ENCODE peak calls at places on chromosomes 5 and 9, in four cellular contexts. One of them, this sample, is unnamed.

GRCh38 chr9:120856700-120857099 is 14.0 kb upstream of the PSMD5 start:
- DNase-seq in PC-3: no peak
- DNase-seq in IMR-90: no peak
- DNase-seq in transverse colon: peak
- DNase-seq in this sample: no peak

GRCh38 chr5:132592521-132592920 is 35.7 kb downstream of the RAD50 start:
- DNase-seq in transverse colon: no peak
- DNase-seq in IMR-90: peak
- DNase-seq in PC-3: no peak
- DNase-seq in this sample: no peak

GRCh38 chr5:116237917-116238502 is 153.2 kb downstream of the COMMD10 start:
- DNase-seq in IMR-90: no peak
- DNase-seq in transverse colon: no peak
- DNase-seq in PC-3: peak
- DNase-seq in this sample: peak

GRCh38 chr5:133251296-133252132 is 199.7 kb downstream of the HSPA4 start:
- DNase-seq in IMR-90: no peak
- DNase-seq in PC-3: peak
- DNase-seq in transverse colon: no peak
- DNase-seq in this sample: no peak

GRCh38 chr9:12785941-12786340 is 11.1 kb downstream of the LURAP1L start:
- DNase-seq in PC-3: no peak
- DNase-seq in IMR-90: no peak
- DNase-seq in transverse colon: no peak
- DNase-seq in this sample: no peak

GRCh38 chr5:51027276-51027675 is 356.0 kb upstream of the ISL1 start:
- DNase-seq in transverse colon: no peak
- DNase-seq in PC-3: no peak
- DNase-seq in IMR-90: no peak
- DNase-seq in this sample: no peak

GRCh38 chr5:170701321-170701720 is 82.2 kb upstream of the GABRP start:
- DNase-seq in PC-3: no peak
- DNase-seq in transverse colon: no peak
- DNase-seq in IMR-90: no peak
- DNase-seq in this sample: no peak

GRCh38 chr5:43255704-43256103 is 57.5 kb downstream of the HMGCS1 start:
- DNase-seq in PC-3: no peak
- DNase-seq in transverse colon: no peak
- DNase-seq in IMR-90: no peak
- DNase-seq in this sample: no peak

GRCh38 chr5:163727028-163727427 is 221.6 kb downstream of the MAT2B start:
- DNase-seq in PC-3: no peak
- DNase-seq in transverse colon: peak
- DNase-seq in IMR-90: no peak
- DNase-seq in this sample: no peak

GRCh38 chr5:171897231-171897630 is 109.2 kb downstream of the FBXW11 start:
- DNase-seq in PC-3: no peak
- DNase-seq in transverse colon: no peak
- DNase-seq in IMR-90: no peak
- DNase-seq in this sample: no peak

GRCh38 chr5:143177263-143177994 is 226.1 kb downstream of the NR3C1 start:
- DNase-seq in PC-3: peak
- DNase-seq in transverse colon: no peak
- DNase-seq in IMR-90: peak
- DNase-seq in this sample: peak

GRCh38 chr5:86074297-86074696 is 543.4 kb upstream of the COX7C start:
- DNase-seq in PC-3: no peak
- DNase-seq in IMR-90: no peak
- DNase-seq in transverse colon: no peak
- DNase-seq in this sample: no peak

GRCh38 chr9:134830926-134831720 is 49.5 kb upstream of the FCN2 start:
- DNase-seq in PC-3: no peak
- DNase-seq in transverse colon: no peak
- DNase-seq in IMR-90: no peak
- DNase-seq in this sample: no peak

GRCh38 chr9:71308454-71308853 is 187.0 kb upstream of the TRPM3 start:
- DNase-seq in IMR-90: no peak
- DNase-seq in transverse colon: no peak
- DNase-seq in PC-3: no peak
- DNase-seq in this sample: no peak

GRCh38 chr9:112784020-112784788 is 33.6 kb downstream of the SNX30 start:
- DNase-seq in PC-3: no peak
- DNase-seq in transverse colon: no peak
- DNase-seq in IMR-90: peak
- DNase-seq in this sample: peak

GRCh38 chr9:101451498-101451897 is 15.9 kb upstream of the ALDOB start:
- DNase-seq in IMR-90: no peak
- DNase-seq in transverse colon: no peak
- DNase-seq in PC-3: no peak
- DNase-seq in this sample: no peak

GRCh38 chr9:21455320-21455719 is 15.1 kb downstream of the IFNA1 start:
- DNase-seq in PC-3: peak
- DNase-seq in IMR-90: peak
- DNase-seq in transverse colon: peak
- DNase-seq in this sample: peak

GRCh38 chr9:135797507-135798302 is 95.7 kb downstream of the KCNT1 start:
- DNase-seq in IMR-90: peak
- DNase-seq in PC-3: peak
- DNase-seq in transverse colon: no peak
- DNase-seq in this sample: peak

GRCh38 chr5:36272136-36272665 is 29.5 kb downstream of the RANBP3L start:
- DNase-seq in transverse colon: no peak
- DNase-seq in IMR-90: no peak
- DNase-seq in PC-3: no peak
- DNase-seq in this sample: peak

GRCh38 chr9:137057545-137057944 is 3.7 kb upstream of the ENTPD2 start:
- DNase-seq in transverse colon: no peak
- DNase-seq in PC-3: no peak
- DNase-seq in IMR-90: no peak
- DNase-seq in this sample: no peak

GRCh38 chr5:129172561-129172960 is 78.0 kb downstream of the ISOC1 start:
- DNase-seq in transverse colon: no peak
- DNase-seq in IMR-90: no peak
- DNase-seq in PC-3: peak
- DNase-seq in this sample: peak

GRCh38 chr5:26329562-26330189 is 708.7 kb downstream of the CDH9 start:
- DNase-seq in IMR-90: no peak
- DNase-seq in PC-3: peak
- DNase-seq in transverse colon: no peak
- DNase-seq in this sample: no peak

GRCh38 chr9:119272500-119273211 is 96.6 kb downstream of the BRINP1 start:
- DNase-seq in transverse colon: no peak
- DNase-seq in IMR-90: no peak
- DNase-seq in PC-3: no peak
- DNase-seq in this sample: no peak

GRCh38 chr5:132495063-132495671 is 4.6 kb upstream of the IRF1 start:
- DNase-seq in PC-3: no peak
- DNase-seq in IMR-90: no peak
- DNase-seq in transverse colon: peak
- DNase-seq in this sample: no peak

GRCh38 chr5:97778451-97778850 is 595.4 kb upstream of the RIOK2 start:
- DNase-seq in transverse colon: no peak
- DNase-seq in PC-3: no peak
- DNase-seq in IMR-90: peak
- DNase-seq in this sample: no peak

GRCh38 chr9:136799854-136800657 is 3.9 kb downstream of the CCDC183 start:
- DNase-seq in IMR-90: peak
- DNase-seq in PC-3: peak
- DNase-seq in transverse colon: peak
- DNase-seq in this sample: peak

GRCh38 chr9:92963831-92964606 is 16.7 kb downstream of the FGD3 start:
- DNase-seq in IMR-90: no peak
- DNase-seq in transverse colon: peak
- DNase-seq in PC-3: no peak
- DNase-seq in this sample: no peak

GRCh38 chr9:133075925-133076324 is 14.1 kb downstream of the CEL start:
- DNase-seq in transverse colon: no peak
- DNase-seq in PC-3: peak
- DNase-seq in IMR-90: peak
- DNase-seq in this sample: peak

GRCh38 chr9:14314929-14315753 is 1.2 kb upstream of the NFIB start:
- DNase-seq in IMR-90: peak
- DNase-seq in transverse colon: peak
- DNase-seq in PC-3: peak
- DNase-seq in this sample: peak

GRCh38 chr9:71690058-71690691 is 78.1 kb downstream of the CEMIP2 start:
- DNase-seq in transverse colon: no peak
- DNase-seq in PC-3: no peak
- DNase-seq in IMR-90: peak
- DNase-seq in this sample: peak

GRCh38 chr5:103542441-103542840 is 20.1 kb downstream of the NUDT12 start:
- DNase-seq in IMR-90: no peak
- DNase-seq in PC-3: peak
- DNase-seq in transverse colon: no peak
- DNase-seq in this sample: no peak

GRCh38 chr5:159106193-159106568 is 6.5 kb upstream of the EBF1 start:
- DNase-seq in transverse colon: no peak
- DNase-seq in PC-3: no peak
- DNase-seq in IMR-90: no peak
- DNase-seq in this sample: no peak
- H3K4me3 ChIP-seq in transverse colon: peak
- H3K4me3 ChIP-seq in PC-3: peak
- H3K4me3 ChIP-seq in IMR-90: no peak
- H3K4me3 ChIP-seq in this sample: no peak

DNA sequence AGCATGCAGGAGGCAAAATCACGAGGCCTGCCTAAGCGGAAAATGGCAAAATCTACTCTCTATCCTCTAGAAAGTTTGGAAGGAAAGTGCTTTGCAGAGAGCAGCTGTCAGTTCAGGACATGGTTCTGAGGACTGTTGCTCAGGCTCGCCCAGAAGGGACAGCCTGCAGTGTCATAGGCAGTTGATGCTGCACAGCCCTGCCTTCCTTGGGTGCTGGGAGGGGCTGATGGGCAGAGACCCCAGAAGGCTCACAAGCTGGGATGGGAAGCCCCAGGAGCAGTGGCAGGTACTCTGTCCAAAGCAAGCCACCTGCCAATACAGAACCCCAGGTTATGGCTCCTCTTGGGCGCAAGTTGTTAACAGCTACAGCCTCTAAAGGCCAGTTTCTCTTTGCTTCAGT is 57.3 kb downstream of the MACROH2A1 start:
- DNase-seq in IMR-90: no peak
- DNase-seq in PC-3: no peak
- DNase-seq in transverse colon: no peak
- DNase-seq in this sample: no peak
- TF ChIP-seq CTCF in IMR-90: no peak
- TF ChIP-seq CTCF in PC-3: no peak
- TF ChIP-seq CTCF in transverse colon: no peak
- TF ChIP-seq CTCF in this sample: no peak

GRCh38 chr9:79257215-79257614 is 314.6 kb upstream of the TLE4 start:
- DNase-seq in PC-3: no peak
- DNase-seq in transverse colon: no peak
- DNase-seq in IMR-90: no peak
- DNase-seq in this sample: no peak
- H3K4me3 ChIP-seq in PC-3: peak
- H3K4me3 ChIP-seq in transverse colon: peak
- H3K4me3 ChIP-seq in IMR-90: no peak
- H3K4me3 ChIP-seq in this sample: no peak

DNA sequence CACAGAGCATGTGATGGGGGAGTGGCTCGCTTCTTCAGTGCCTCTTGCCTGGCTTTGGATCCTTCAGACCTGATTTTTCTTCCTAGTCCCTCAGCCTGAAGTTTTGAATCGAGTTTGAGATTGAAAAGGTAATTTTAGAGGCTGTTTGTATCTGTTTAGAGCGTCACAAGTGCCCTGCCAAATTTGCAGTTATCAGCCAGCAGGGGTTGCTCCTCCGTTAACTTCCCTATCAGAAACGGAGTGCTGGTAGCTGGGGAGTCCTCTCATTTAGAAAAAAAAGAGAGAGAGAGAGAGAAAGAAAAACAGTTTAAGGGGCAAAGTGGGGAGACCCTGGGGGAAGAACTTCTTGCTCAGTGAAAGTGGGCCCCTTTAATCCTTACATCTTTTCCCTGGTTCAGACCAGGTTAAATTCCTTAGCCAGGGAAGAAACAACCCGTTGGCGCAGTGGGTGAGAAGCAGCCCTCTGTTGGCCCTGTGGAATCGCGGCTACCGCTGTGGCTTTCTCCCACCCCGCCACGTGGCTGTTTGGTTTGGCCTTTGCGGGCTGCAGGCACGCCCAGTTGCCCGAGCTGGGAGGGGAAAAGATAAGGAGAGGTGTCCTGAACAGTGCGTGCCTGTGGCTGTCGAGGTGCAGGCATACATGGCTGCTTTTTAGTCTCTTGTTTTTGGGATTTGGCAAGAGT is 576.7 kb upstream of the ACO1 start:
- DNase-seq in transverse colon: no peak
- DNase-seq in IMR-90: no peak
- DNase-seq in PC-3: peak
- DNase-seq in this sample: no peak
- TF ChIP-seq CTCF in transverse colon: no peak
- TF ChIP-seq CTCF in IMR-90: no peak
- TF ChIP-seq CTCF in PC-3: peak
- TF ChIP-seq CTCF in this sample: no peak

DNA sequence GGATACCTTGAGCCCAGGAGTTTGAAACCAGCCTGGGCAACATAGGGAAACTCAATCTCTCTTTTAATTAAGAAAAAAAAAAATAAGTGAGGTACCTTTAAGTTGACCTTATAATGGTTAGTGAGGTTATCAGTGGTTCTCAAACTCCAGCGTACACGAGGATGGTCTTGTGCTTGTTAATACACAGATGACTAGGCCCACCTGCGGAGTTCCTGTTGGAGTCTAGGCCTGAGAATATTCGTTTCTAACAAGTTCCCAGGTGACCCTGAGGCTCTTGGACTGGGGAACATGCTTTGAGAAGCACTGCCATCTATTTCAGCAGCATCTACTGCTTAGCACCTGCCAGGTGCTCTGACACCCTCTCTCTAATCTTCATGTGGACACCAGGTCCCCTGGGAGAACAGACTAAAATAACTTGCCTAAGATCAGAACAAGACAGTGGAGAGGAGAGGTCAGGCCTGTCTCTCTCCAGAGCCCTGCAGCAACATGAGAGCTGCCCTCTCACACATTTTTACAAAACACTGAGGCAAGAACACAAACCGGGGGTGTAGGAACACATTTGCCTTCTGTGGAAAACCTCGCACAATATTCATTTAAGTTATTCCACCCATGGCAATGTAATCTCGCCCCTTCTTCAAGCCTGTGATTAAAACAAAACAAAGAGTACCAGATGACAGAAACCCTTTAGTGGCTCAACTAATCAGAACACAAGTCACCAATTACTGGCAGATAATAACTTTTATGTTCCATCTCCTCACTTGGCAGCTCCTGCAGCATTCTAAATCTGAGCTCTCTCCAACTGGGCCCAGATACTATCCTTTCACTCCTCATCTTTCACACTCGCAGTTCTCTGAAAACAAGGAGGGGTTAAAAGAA is 24.5 kb downstream of the TLE1 start:
- DNase-seq in IMR-90: no peak
- DNase-seq in transverse colon: no peak
- DNase-seq in PC-3: no peak
- DNase-seq in this sample: no peak
- H3K4me3 ChIP-seq in IMR-90: no peak
- H3K4me3 ChIP-seq in transverse colon: no peak
- H3K4me3 ChIP-seq in PC-3: no peak
- H3K4me3 ChIP-seq in this sample: no peak

This sample was measured in fibroblast of pulmonary artery.